ENCODE peak calls at places on chromosomes 7 and 10, in nine cellular contexts. T is endodermal cell, B is nephron progenitor cell, A is cardiac fibroblast, M is fibroblast of pulmonary artery, V is tibial artery, J is tibial nerve, Y is WERI-Rb-1, S is endothelial cell. R is an unnamed sample.

GRCh38 chr10:118118751-118119150 is 72.0 kb upstream of the RAB11FIP2 start:
- DNase-seq in T (no peak), B (no peak), A (no peak), M (no peak), V (no peak), J (no peak), Y (no peak), S (no peak), R (no peak)

GRCh38 chr7:77687100-77687746 is 9.0 kb upstream of the RSBN1L start:
- DNase-seq in T (no peak), B (no peak), A (peak), M (no peak), V (no peak), J (no peak), Y (no peak), S (no peak), R (no peak)

GRCh38 chr10:8946451-8946850 is 892.0 kb downstream of the GATA3 start:
- DNase-seq in T (no peak), B (no peak), A (no peak), M (no peak), V (no peak), J (no peak), Y (no peak), S (no peak), R (no peak)

GRCh38 chr7:45026984-45027773 is 27.2 kb downstream of the CCM2 start:
- DNase-seq in T (no peak), B (no peak), A (peak), M (peak), V (no peak), J (no peak), Y (no peak), S (no peak), R (no peak)

GRCh38 chr7:139777948-139778841 is at the start of gene HIPK2:
- DNase-seq in T (peak), B (peak), A (peak), M (peak), V (peak), J (peak), Y (peak), S (peak), R (peak)

GRCh38 chr10:62045765-62046521 is 144.4 kb downstream of the ARID5B start:
- DNase-seq in T (no peak), B (no peak), A (peak), M (peak), V (no peak), J (no peak), Y (no peak), S (no peak), R (no peak)

GRCh38 chr7:36190447-36191291 is 37.6 kb downstream of the EEPD1 start:
- DNase-seq in T (peak), B (no peak), A (no peak), M (no peak), V (peak), J (no peak), Y (no peak), S (no peak), R (no peak)

GRCh38 chr7:157480651-157481050 is 143.8 kb downstream of the DNAJB6 start:
- DNase-seq in T (peak), B (no peak), A (no peak), M (no peak), V (no peak), J (no peak), Y (no peak), S (no peak), R (no peak)

GRCh38 chr10:79382491-79382941 is 35.2 kb downstream of the PPIF start:
- DNase-seq in T (peak), B (no peak), A (no peak), M (no peak), V (no peak), J (no peak), Y (peak), S (no peak), R (no peak)

DNA sequence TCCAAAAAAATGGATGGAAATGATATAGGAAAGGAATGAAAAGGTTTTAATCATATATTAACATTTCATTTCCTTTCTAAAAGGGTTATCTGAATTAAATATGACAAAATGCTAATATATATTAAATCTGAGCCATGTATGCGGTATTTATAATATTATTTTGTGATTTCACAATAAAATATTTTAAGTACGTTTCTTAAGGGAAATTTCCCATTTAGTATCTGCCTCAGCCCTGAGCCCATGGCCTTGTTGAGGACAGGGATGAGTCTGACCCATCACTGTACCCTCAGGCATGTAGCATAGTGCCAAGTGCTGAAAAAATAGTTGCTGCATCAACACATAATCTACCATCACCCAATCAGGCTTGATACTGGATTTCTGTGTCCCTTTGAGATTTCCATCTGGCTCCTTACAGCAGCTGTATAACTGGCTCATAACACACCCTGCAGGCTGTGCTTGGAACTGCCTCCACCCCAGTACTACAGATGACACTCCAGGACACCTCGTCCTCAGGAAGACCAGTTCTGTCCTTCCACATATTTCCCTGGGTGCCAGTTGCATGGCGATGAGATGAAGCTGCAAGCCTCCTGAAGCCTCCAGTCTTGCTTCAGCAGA is 59.4 kb upstream of the ASAH2 start:
- DNase-seq in T (peak), B (peak), A (peak), M (peak), V (no peak), J (no peak), Y (peak), S (peak), R (peak)
- TF ChIP-seq CTCF in T (peak), B (peak), A (peak), M (peak), V (no peak), J (no peak), Y (peak), S (peak), R (peak)

GRCh38 chr7:155363146-155363539 is 65.5 kb downstream of the INSIG1 start:
- DNase-seq in T (no peak), B (no peak), A (no peak), M (no peak), V (no peak), J (no peak), Y (no peak), S (no peak), R (no peak)

GRCh38 chr7:155361947-155362346 is 64.3 kb downstream of the INSIG1 start:
- DNase-seq in T (no peak), B (no peak), A (no peak), M (no peak), V (no peak), J (no peak), Y (no peak), S (no peak), R (peak)

GRCh38 chr7:155362380-155363145 is 64.9 kb downstream of the INSIG1 start:
- DNase-seq in T (no peak), B (no peak), A (no peak), M (no peak), V (peak), J (no peak), Y (no peak), S (no peak), R (peak)

GRCh38 chr7:155365146-155365874 is 67.6 kb downstream of the INSIG1 start:
- DNase-seq in T (no peak), B (no peak), A (no peak), M (no peak), V (no peak), J (no peak), Y (no peak), S (no peak), R (no peak)

GRCh38 chr7:155363852-155364600 is 66.3 kb downstream of the INSIG1 start:
- DNase-seq in T (peak), B (no peak), A (no peak), M (no peak), V (no peak), J (no peak), Y (no peak), S (no peak), R (peak)
- TF ChIP-seq CTCF in T (peak), B (no peak), A (no peak), M (no peak), V (no peak), J (no peak), Y (no peak), S (no peak), R (no peak)

DNA sequence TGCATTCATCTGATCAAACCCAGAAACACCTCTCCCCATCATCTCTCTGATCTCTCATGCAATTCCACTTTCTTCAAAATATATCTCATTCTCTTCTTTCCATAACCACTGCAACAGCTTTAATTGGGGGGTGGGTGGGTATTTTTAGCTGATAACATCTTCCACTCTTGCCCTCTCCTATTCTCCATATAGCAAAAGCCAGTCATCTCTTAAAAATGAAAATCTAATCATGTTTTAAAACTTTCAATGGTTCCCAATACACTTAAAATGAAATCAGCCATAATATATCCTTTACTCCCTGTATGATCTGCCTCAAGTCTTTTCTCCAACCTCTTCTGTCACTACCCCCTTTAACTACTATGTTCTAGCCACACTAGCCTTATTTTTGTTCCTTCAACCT is 1.5 kb downstream of the YME1L1 start:
- DNase-seq in T (no peak), B (no peak), A (no peak), M (no peak), V (no peak), J (no peak), Y (no peak), S (no peak), R (no peak)
- TF ChIP-seq CTCF in T (no peak), B (no peak), A (no peak), M (no peak), V (no peak), J (no peak), Y (no peak), S (no peak), R (no peak)

DNA sequence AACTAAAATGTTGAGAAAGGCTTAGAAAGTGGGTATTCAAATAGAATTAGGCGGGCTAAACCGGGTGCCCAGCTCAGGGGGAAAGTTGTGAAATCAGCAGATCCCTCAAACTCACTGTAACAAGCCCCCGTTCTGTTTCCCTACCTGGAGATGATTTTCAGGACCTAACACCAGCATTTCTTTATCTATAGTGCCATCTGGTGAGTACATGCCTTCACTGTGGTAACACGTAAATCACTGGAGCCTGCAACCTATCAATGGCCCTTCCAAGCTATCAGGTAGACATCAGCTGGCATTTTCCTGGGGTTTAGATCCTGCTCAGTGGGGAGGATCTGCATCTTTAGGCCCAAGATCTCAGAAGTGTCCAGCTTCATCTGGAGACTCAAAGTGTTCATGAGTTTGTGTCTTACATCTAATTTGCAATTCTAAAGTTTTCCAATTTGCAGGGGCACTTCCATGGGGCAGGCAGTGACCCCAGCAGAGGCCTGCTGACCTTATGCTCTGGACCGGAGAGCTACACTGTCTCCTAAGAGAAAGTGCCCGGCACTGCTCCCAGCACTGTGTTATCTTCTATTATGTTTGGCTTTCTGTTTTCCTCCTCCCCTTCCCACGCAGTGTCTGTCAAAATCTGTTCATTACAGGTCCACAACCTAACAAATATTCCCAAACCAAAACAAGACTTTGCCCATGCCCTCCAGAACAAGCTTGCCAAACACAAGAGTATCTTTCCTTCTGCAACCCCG is 132.5 kb downstream of the LSM5 start:
- DNase-seq in T (no peak), B (no peak), A (no peak), M (no peak), V (no peak), J (no peak), Y (peak), S (peak), R (no peak)
- TF ChIP-seq CTCF in T (peak), B (no peak), A (no peak), M (no peak), V (no peak), J (no peak), Y (peak), S (no peak), R (no peak)

DNA sequence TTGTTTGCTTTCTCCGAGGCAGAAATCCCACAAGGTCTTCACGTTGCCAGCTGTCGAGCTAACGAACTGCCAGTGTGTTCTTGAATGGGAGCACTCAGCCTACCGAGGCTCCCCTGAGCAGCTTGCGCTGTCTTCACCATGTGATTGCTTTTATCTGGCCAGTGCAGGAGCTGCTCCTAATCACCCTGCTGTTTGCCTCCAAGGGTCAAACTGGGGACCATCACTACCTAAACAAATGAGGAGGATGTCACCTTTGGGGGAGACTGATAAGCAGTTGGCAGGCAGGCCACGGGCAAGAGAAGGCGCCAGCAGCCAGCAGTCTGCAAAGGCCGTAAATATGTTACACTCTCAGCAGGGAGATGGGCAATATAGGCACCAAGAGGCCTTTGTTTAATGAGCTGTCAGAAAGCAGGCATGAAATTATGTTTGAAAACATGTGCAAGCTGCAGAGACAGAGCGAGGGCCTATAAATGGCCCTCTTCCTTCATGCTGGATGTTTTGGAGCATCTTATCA is 267.1 kb upstream of the NPVF start:
- DNase-seq in T (peak), B (peak), A (no peak), M (no peak), V (no peak), J (peak), Y (peak), S (no peak), R (peak)
- TF ChIP-seq CTCF in T (no peak), B (no peak), A (no peak), M (no peak), V (no peak), J (no peak), Y (no peak), S (no peak), R (no peak)

GRCh38 chr7:143373255-143373794 is 7.8 kb upstream of the ZYX start:
- DNase-seq in T (peak), B (no peak), A (no peak), M (no peak), V (no peak), J (no peak), Y (no peak), S (no peak), R (no peak)

GRCh38 chr7:143374556-143374955 is 6.6 kb upstream of the ZYX start:
- DNase-seq in T (peak), B (no peak), A (no peak), M (no peak), V (no peak), J (no peak), Y (no peak), S (no peak), R (no peak)

GRCh38 chr7:143375298-143376034 is 5.7 kb upstream of the ZYX start:
- DNase-seq in T (peak), B (no peak), A (peak), M (no peak), V (no peak), J (no peak), Y (no peak), S (no peak), R (no peak)

GRCh38 chr7:143369678-143370651 is 7.5 kb upstream of the FAM131B start:
- DNase-seq in T (peak), B (no peak), A (no peak), M (no peak), V (no peak), J (no peak), Y (no peak), S (no peak), R (no peak)

GRCh38 chr7:143372070-143372469 is 9.1 kb upstream of the ZYX start:
- DNase-seq in T (peak), B (no peak), A (peak), M (peak), V (peak), J (peak), Y (no peak), S (no peak), R (no peak)
- TF ChIP-seq CTCF in T (no peak), B (no peak), A (no peak), M (no peak), V (no peak), J (no peak), Y (no peak), S (no peak), R (no peak)

GRCh38 chr10:73042130-73042529 is 54.5 kb downstream of the P4HA1 start:
- DNase-seq in T (no peak), B (no peak), A (no peak), M (no peak), V (no peak), J (no peak), Y (no peak), S (no peak), R (no peak)

GRCh38 chr10:73039635-73040034 is 57.0 kb downstream of the P4HA1 start:
- DNase-seq in T (no peak), B (no peak), A (peak), M (peak), V (peak), J (no peak), Y (no peak), S (no peak), R (no peak)

GRCh38 chr10:73044378-73045285 is 52.0 kb downstream of the P4HA1 start:
- DNase-seq in T (no peak), B (no peak), A (peak), M (peak), V (no peak), J (no peak), Y (no peak), S (no peak), R (no peak)

GRCh38 chr10:73043766-73044377 is 52.8 kb downstream of the P4HA1 start:
- DNase-seq in T (no peak), B (no peak), A (peak), M (no peak), V (no peak), J (no peak), Y (no peak), S (no peak), R (no peak)

GRCh38 chr10:73043319-73043718 is 53.3 kb downstream of the P4HA1 start:
- DNase-seq in T (no peak), B (no peak), A (no peak), M (no peak), V (no peak), J (no peak), Y (no peak), S (no peak), R (no peak)
- TF ChIP-seq CTCF in T (no peak), B (no peak), A (no peak), M (no peak), V (no peak), J (no peak), Y (no peak), S (no peak), R (no peak)

GRCh38 chr7:101220295-101220694 is 2.3 kb downstream of the ZNHIT1 start:
- DNase-seq in T (no peak), B (no peak), A (no peak), M (no peak), V (no peak), J (no peak), Y (no peak), S (no peak), R (no peak)

GRCh38 chr7:101217388-101218235 is at the start of the genes PLOD3 and ZNHIT1:
- DNase-seq in T (peak), B (peak), A (peak), M (peak), V (peak), J (peak), Y (peak), S (peak), R (peak)

GRCh38 chr7:101216860-101217387 is 457 bp downstream of the PLOD3 start:
- DNase-seq in T (no peak), B (peak), A (no peak), M (peak), V (no peak), J (no peak), Y (no peak), S (peak), R (no peak)

GRCh38 chr7:101218236-101219130 is 518 bp downstream of the ZNHIT1 start:
- DNase-seq in T (no peak), B (no peak), A (peak), M (no peak), V (no peak), J (no peak), Y (no peak), S (no peak), R (no peak)

GRCh38 chr7:101216001-101216859 is 1.2 kb downstream of the PLOD3 start:
- DNase-seq in T (no peak), B (no peak), A (peak), M (no peak), V (peak), J (no peak), Y (no peak), S (no peak), R (no peak)
- TF ChIP-seq CTCF in T (no peak), B (no peak), A (no peak), M (no peak), V (no peak), J (no peak), Y (no peak), S (no peak), R (no peak)

GRCh38 chr10:110163841-110164240 is 43.6 kb upstream of the MXI1 start:
- DNase-seq in T (peak), B (no peak), A (no peak), M (no peak), V (no peak), J (no peak), Y (peak), S (no peak), R (no peak)

GRCh38 chr10:110165867-110166266 is 41.5 kb upstream of the MXI1 start:
- DNase-seq in T (peak), B (no peak), A (no peak), M (no peak), V (no peak), J (no peak), Y (peak), S (no peak), R (no peak)

GRCh38 chr10:110165239-110165638 is 42.2 kb upstream of the MXI1 start:
- DNase-seq in T (peak), B (no peak), A (no peak), M (no peak), V (no peak), J (no peak), Y (no peak), S (no peak), R (no peak)

GRCh38 chr10:110163192-110163773 is 44.1 kb upstream of the MXI1 start:
- DNase-seq in T (peak), B (no peak), A (no peak), M (no peak), V (no peak), J (no peak), Y (no peak), S (no peak), R (no peak)

GRCh38 chr10:110162749-110163148 is 44.7 kb upstream of the MXI1 start:
- DNase-seq in T (peak), B (no peak), A (no peak), M (no peak), V (no peak), J (no peak), Y (peak), S (no peak), R (no peak)
- TF ChIP-seq CTCF in T (peak), B (no peak), A (no peak), M (no peak), V (no peak), J (no peak), Y (peak), S (no peak), R (no peak)

GRCh38 chr7:52017802-52018679 is 701.4 kb upstream of the COBL start:
- DNase-seq in T (peak), B (peak), A (no peak), M (no peak), V (no peak), J (no peak), Y (peak), S (peak), R (peak)
- TF ChIP-seq CTCF in T (peak), B (peak), A (peak), M (no peak), V (no peak), J (peak), Y (peak), S (peak), R (peak)